ENCODE peak calls at places on chromosome 6, in nine cellular contexts. N is adrenal gland; I is Peyer's patch; V is uterus; F is left ventricle myocardium inferior; Q is colonic mucosa; D is small intestine; C is lung; W is CD8-positive, alpha-beta T cell. B is an unnamed sample. For H3K36me3 and H3K4me1, the result is how much of the 10 kb centered on the place peaks cover.

GRCh38 chr6:27293436-27294152 is 18.5 kb downstream of the POM121L2 start:
- DNase-seq in F (no peak), V (no peak), N (no peak), Q (no peak), I (no peak), C (no peak), D (no peak), W (no peak), B (no peak)

GRCh38 chr6:88166493-88166900 is 350 bp upstream of the CNR1 start:
- DNase-seq in D (no peak), N (peak), V (no peak), W (no peak), C (no peak), I (peak), Q (peak), F (no peak), B (no peak)

GRCh38 chr6:169794317-169795055 is 43.1 kb downstream of the ERMARD start:
- DNase-seq in F (no peak), Q (peak), I (no peak), D (peak), V (no peak), N (no peak), W (no peak), C (peak), B (no peak)

GRCh38 chr6:42696526-42697267 is 25.7 kb downstream of the PRPH2 start:
- DNase-seq in V (peak), C (no peak), W (no peak), I (no peak), D (no peak), Q (peak), N (no peak), F (no peak), B (no peak)

GRCh38 chr6:47278545-47278944 is 31.2 kb downstream of the TNFRSF21 start:
- DNase-seq in N (no peak), Q (no peak), V (no peak), W (no peak), F (no peak), D (peak), I (no peak), C (no peak), B (no peak)

GRCh38 chr6:107290491-107290890 is 168.9 kb downstream of the PDSS2 start:
- DNase-seq in F (no peak), D (no peak), V (no peak), N (no peak), W (no peak), C (no peak), I (no peak), Q (no peak), B (no peak)

GRCh38 chr6:135722182-135722581 is 129.3 kb upstream of the PDE7B start:
- DNase-seq in D (peak), W (no peak), I (no peak), F (no peak), N (no peak), V (no peak), C (no peak), Q (no peak), B (no peak)

GRCh38 chr6:101607286-101607685 is 213.8 kb downstream of the GRIK2 start:
- DNase-seq in V (no peak), Q (no peak), F (no peak), I (no peak), N (no peak), C (no peak), W (no peak), D (no peak), B (no peak)

GRCh38 chr6:111238464-111239119 is 151.3 kb downstream of the SLC16A10 start:
- DNase-seq in D (no peak), Q (no peak), F (no peak), N (no peak), W (no peak), V (no peak), C (no peak), I (no peak), B (no peak)

GRCh38 chr6:145815875-145816274 is 1.3 kb upstream of the FBXO30 start:
- DNase-seq in Q (peak), W (no peak), D (peak), V (no peak), F (no peak), C (no peak), N (no peak), I (no peak), B (no peak)
- H3K36me3 ChIP-seq in Q (under half), W (under half), D (under half), V (under half), F (under half), C (under half), N (under half), I (under half), B (under half)

DNA sequence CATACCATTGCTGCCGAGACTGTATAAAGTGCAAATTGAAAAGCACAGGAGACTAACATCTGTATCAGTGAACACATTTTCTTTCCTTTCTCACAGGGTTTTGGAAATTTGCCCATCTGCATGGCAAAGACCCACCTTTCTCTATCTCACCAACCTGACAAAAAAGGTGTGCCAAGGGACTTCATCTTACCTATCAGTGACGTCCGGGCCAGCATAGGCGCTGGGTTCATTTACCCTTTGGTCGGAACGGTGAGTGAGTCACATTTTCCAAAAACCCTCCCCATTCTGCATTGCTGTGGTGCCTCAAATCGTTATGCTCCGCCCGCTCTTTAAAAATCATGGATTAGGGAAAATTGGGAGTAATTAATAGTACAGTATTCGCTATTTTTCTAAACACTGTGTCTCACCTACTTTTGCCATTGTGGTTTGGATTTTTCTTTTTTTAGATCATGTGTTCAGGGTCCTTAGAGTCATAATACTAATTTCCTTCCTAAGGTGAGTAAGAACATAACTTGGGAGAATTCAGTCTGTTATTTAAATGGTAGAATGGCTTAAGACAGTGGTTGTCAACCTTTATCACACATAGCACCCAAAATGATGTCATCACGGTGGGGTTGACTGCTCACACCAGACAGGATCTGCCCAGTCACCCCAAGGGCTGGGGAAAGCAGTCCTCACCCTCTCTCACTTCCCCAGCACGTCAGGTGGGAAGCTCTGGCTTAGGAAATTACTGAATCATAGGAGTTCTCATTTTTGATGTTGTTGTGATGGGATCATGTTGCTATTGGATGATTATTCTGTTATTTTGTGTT is 171.6 kb downstream of the MTHFD1L start:
- DNase-seq in V (no peak), F (no peak), I (no peak), Q (no peak), C (no peak), N (no peak), W (no peak), D (peak), B (no peak)
- H3K27ac ChIP-seq in V (no peak), F (peak), I (peak), Q (peak), C (no peak), N (no peak), W (no peak), D (peak), B (no peak)

GRCh38 chr6:33692078-33692759 is 19.3 kb downstream of the UQCC2 start:
- DNase-seq in W (no peak), C (peak), V (no peak), Q (no peak), F (peak), N (peak), I (no peak), D (no peak), B (no peak)

GRCh38 chr6:33692760-33693158 is 18.7 kb downstream of the UQCC2 start:
- DNase-seq in I (peak), Q (peak), C (no peak), N (no peak), D (peak), V (no peak), W (peak), F (no peak), B (peak)

GRCh38 chr6:33694977-33695376 is 16.5 kb downstream of the UQCC2 start:
- DNase-seq in W (no peak), F (no peak), Q (no peak), V (no peak), D (no peak), N (no peak), I (no peak), C (no peak), B (no peak)

GRCh38 chr6:33694401-33694931 is 17.0 kb downstream of the UQCC2 start:
- DNase-seq in C (no peak), N (no peak), F (no peak), Q (no peak), I (peak), W (peak), D (no peak), V (no peak), B (peak)

DNA sequence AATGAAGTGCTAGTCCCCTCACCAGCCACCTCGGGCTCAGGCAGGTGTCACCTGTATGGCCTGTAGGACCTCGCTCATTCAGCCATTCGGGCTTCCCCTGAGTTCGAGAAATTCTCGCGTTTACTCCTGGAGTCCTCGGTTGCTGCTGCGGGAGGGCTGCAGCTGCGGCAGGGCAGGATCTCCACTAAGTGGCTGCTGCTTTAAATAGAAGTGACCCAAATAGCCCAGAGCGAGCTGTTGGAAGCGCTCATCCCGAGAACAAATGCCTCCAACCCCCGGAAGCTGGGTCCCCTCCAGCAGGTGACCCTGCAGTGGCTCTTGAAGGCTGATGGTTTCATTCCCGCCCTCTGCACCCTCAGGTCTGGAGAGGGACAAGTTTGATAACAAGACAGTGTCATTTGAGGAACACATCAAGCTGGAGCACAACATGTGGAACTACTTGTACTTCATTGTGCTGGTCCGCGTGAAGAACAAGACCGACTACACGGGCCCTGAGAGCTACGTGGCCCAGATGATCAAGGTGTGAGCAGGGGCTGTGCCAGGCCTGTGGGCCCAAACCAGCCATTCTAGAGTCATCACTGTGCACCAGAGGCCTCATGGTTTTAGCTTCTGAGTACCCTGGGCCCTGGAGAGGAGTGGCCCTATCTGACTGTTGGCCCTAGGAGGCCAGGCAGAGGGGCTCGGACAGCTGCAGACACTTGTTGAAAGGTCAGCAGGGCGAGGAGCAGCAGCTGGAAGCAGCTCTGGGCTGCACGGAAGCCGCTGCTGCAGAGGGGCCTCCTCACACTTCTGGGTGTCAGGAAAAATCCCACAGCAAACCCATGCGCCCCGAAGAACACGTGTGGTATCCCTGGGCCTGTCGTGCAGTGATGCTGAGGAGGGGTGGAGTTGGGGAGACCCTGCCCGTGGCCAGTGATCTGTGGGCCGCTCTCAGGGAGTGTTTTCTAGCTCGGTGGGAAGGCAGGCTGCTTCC is 18.0 kb downstream of the UQCC2 start:
- DNase-seq in N (no peak), D (no peak), I (no peak), V (no peak), W (no peak), C (no peak), Q (no peak), F (peak), B (no peak)
- H3K4me1 ChIP-seq in N (under half), D (under half), I (under half), V (under half), W (half or more), C (under half), Q (under half), F (half or more), B (half or more)

GRCh38 chr6:5967594-5967993 is 39.1 kb downstream of the NRN1 start:
- DNase-seq in C (no peak), W (no peak), D (no peak), F (no peak), I (no peak), N (no peak), Q (no peak), V (no peak), B (no peak)

GRCh38 chr6:5960456-5960855 is 46.3 kb downstream of the NRN1 start:
- DNase-seq in N (no peak), F (no peak), V (no peak), I (no peak), Q (no peak), C (no peak), D (no peak), W (no peak), B (no peak)

GRCh38 chr6:5958948-5959347 is 47.8 kb downstream of the NRN1 start:
- DNase-seq in I (no peak), D (no peak), F (no peak), W (no peak), V (no peak), C (no peak), N (no peak), Q (no peak), B (no peak)

GRCh38 chr6:5961836-5962235 is 44.9 kb downstream of the NRN1 start:
- DNase-seq in Q (no peak), V (no peak), D (no peak), W (no peak), C (no peak), F (no peak), I (no peak), N (no peak), B (no peak)

DNA sequence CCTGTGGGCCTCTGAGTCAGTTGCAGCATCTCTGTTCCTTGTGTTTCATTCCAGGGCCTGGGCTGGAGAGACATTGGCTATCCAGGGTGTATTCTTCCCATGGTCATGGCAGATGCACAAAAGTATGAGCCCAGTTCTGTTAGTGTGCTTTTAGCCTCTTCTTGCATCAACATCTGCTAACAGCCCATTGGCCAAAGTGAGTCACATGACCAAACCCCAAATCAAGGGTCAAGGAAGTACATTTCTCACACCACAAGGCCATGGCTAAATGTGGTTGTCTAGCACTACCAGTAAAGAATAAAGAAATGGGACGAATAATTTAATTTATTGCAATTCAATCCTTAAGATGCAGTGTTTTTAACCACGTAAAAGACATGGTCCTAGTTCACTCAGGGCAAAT is 43.9 kb downstream of the NRN1 start:
- DNase-seq in N (no peak), D (no peak), V (no peak), W (no peak), F (no peak), Q (no peak), I (no peak), C (no peak), B (no peak)
- H3K36me3 ChIP-seq in N (under half), D (under half), V (under half), W (under half), F (under half), Q (under half), I (under half), C (under half), B (under half)

GRCh38 chr6:26196846-26197683 is 109.8 kb downstream of the HFE start:
- DNase-seq in W (peak), Q (peak), D (peak), V (peak), C (no peak), N (peak), I (peak), F (no peak), B (peak)
- H3K27ac ChIP-seq in W (peak), Q (peak), D (peak), V (peak), C (peak), N (peak), I (peak), F (peak), B (peak)

GRCh38 chr6:32371204-32371603 is 499 bp downstream of the TSBP1 start:
- DNase-seq in I (no peak), C (no peak), D (no peak), V (no peak), Q (no peak), W (no peak), F (no peak), N (no peak), B (no peak)
- H3K4me1 ChIP-seq in I (under half), C (under half), D (under half), V (under half), Q (under half), W (under half), F (under half), N (under half), B (under half)

DNA sequence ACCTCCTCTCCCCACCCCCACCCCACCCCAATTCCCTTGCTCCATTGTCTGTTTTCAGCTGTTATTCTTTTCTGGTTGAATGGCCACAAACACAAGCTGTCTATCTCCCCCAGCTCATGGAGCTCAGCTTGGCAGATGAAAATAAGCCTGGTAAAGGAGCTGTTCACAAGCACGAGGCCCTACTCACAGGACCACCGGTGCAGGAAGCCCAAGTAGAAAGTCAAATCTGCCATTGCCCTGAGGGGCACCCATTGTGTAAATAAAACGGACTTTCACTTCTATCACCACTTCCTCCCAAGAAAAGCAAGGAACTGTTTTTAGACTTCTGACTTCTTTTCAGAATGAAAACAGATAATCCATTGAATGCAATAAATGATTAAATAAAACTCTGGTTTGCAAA is 27.8 kb downstream of the RIPOR2 start:
- DNase-seq in C (no peak), F (no peak), N (no peak), D (no peak), I (no peak), W (no peak), V (no peak), Q (no peak), B (no peak)
- H3K36me3 ChIP-seq in C (under half), F (under half), N (under half), D (under half), I (under half), W (under half), V (under half), Q (under half), B (under half)

GRCh38 chr6:33347816-33348215 is 30.3 kb upstream of the ZBTB22 start:
- DNase-seq in W (no peak), V (no peak), C (no peak), Q (no peak), D (no peak), I (no peak), N (no peak), F (no peak), B (no peak)
- H3K27ac ChIP-seq in W (no peak), V (no peak), C (peak), Q (no peak), D (no peak), I (no peak), N (no peak), F (no peak), B (no peak)

B was measured in effector memory CD4-positive, alpha-beta T cell.